ENCODE peak calls at places on chromosomes 16 and 17, in ten cellular contexts. S is AG04450, F is brain microvascular endothelial cell, X is mesothelial cell of epicardium, M is IMR-90, D is dorsolateral prefrontal cortex, U is Peyer's patch, W is lung, J is psoas muscle, V is stomach. I is an unnamed sample.
A peak's percentile ranks its signal among the peaks of the same experiment; 100 is the strongest.

GRCh38 chr16:29811896-29812665 is at the start of gene PRRT2:
- DNase-seq in S (no peak), F (no peak), X (peak; percentile 76), M (peak; percentile 43), D (peak; percentile 87), U (peak; percentile 51), W (no peak), J (peak; percentile 68), V (no peak), I (no peak)

GRCh38 chr16:56201030-56201429 is 9.7 kb downstream of the GNAO1 start:
- DNase-seq in S (no peak), F (no peak), X (no peak), M (no peak), D (no peak), U (no peak), W (no peak), J (no peak), V (no peak), I (no peak)

GRCh38 chr17:28725166-28725659 is 820 bp downstream of the TLCD1 start:
- DNase-seq in S (no peak), F (peak; percentile 47), X (no peak), M (peak; percentile 65), D (no peak), U (no peak), W (no peak), J (no peak), V (no peak), I (peak; percentile 70)

GRCh38 chr17:28472871-28473497 is 460 bp upstream of the SLC13A2 start:
- DNase-seq in S (no peak), F (no peak), X (no peak), M (no peak), D (no peak), U (no peak), W (no peak), J (no peak), V (no peak), I (no peak)

GRCh38 chr16:25035494-25036405 is 20.6 kb upstream of the ARHGAP17 start:
- DNase-seq in S (no peak), F (peak; percentile 68), X (no peak), M (peak; percentile 47), D (no peak), U (no peak), W (no peak), J (no peak), V (no peak), I (peak; percentile 55)

GRCh38 chr17:32912218-32912897 is 15.6 kb upstream of the TMEM98 start:
- DNase-seq in S (peak; percentile 44), F (peak; percentile 73), X (no peak), M (peak; percentile 76), D (no peak), U (peak; percentile 21), W (peak; percentile 87), J (peak; percentile 48), V (peak; percentile 84), I (peak; percentile 74)

GRCh38 chr17:39139137-39139516 is 12.3 kb downstream of the PLXDC1 start:
- DNase-seq in S (peak; percentile 68), F (peak; percentile 87), X (no peak), M (peak; percentile 92), D (no peak), U (no peak), W (no peak), J (no peak), V (no peak), I (peak; percentile 94)

GRCh38 chr16:51431517-51432241 is 280.6 kb upstream of the SALL1 start:
- DNase-seq in S (peak; percentile 96), F (peak; percentile 93), X (no peak), M (peak; percentile 99), D (peak; percentile 33), U (no peak), W (no peak), J (no peak), V (no peak), I (peak; percentile 99)

GRCh38 chr17:55219484-55219883 is 45.3 kb upstream of the HLF start:
- DNase-seq in S (no peak), F (no peak), X (no peak), M (no peak), D (no peak), U (no peak), W (no peak), J (no peak), V (no peak), I (no peak)

GRCh38 chr17:19003966-19004600 is 481 bp downstream of the FAM83G start:
- DNase-seq in S (no peak), F (no peak), X (peak; percentile 70), M (peak; percentile 36), D (peak; percentile 6), U (peak; percentile 39), W (no peak), J (no peak), V (peak; percentile 59), I (peak; percentile 35)

GRCh38 chr17:64017381-64017980 is 3.0 kb downstream of the ICAM2 start:
- DNase-seq in S (no peak), F (no peak), X (no peak), M (no peak), D (no peak), U (no peak), W (no peak), J (no peak), V (no peak), I (no peak)
- TF ChIP-seq CTCF in S (peak; percentile 31), F (no peak), X (peak; percentile 74), M (peak; percentile 15), D (no peak), U (peak; percentile 35), W (no peak), J (peak; percentile 17), V (no peak), I (peak; percentile 72)

DNA sequence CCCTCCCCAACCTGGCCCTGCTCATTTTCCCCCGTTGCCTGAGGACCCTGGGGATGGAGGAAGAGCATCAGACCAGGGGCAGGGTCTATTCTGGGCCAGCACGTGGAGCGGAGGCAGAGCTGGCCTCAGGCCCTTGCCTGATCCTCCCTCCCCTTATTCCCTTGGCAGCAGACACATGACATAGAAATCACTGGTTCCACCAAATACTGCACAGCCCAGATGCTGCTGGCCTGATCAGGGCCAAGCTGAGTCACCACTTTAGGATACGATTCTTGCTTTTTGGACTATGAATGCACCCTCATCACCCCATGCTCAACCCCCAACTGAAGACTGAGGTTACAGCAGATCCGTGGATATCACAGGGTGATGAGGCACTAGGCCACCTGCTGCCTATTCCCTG is 15.8 kb upstream of the AGRP start:
- DNase-seq in S (no peak), F (no peak), X (no peak), M (peak; percentile 19), D (no peak), U (no peak), W (no peak), J (peak; percentile 46), V (no peak), I (no peak)
- TF ChIP-seq CTCF in S (no peak), F (no peak), X (no peak), M (no peak), D (no peak), U (no peak), W (no peak), J (no peak), V (no peak), I (no peak)

GRCh38 chr17:72349011-72349410 is 228.2 kb downstream of the SOX9 start:
- DNase-seq in S (no peak), F (no peak), X (no peak), M (no peak), D (no peak), U (no peak), W (no peak), J (no peak), V (no peak), I (no peak)

GRCh38 chr17:72353502-72353901 is 232.7 kb downstream of the SOX9 start:
- DNase-seq in S (no peak), F (no peak), X (no peak), M (no peak), D (no peak), U (no peak), W (no peak), J (no peak), V (no peak), I (no peak)

GRCh38 chr17:72349508-72350472 is 229.0 kb downstream of the SOX9 start:
- DNase-seq in S (no peak), F (no peak), X (no peak), M (no peak), D (no peak), U (no peak), W (no peak), J (no peak), V (no peak), I (no peak)

GRCh38 chr17:72351365-72351764 is 230.5 kb downstream of the SOX9 start:
- DNase-seq in S (no peak), F (no peak), X (no peak), M (no peak), D (no peak), U (no peak), W (no peak), J (no peak), V (no peak), I (no peak)

DNA sequence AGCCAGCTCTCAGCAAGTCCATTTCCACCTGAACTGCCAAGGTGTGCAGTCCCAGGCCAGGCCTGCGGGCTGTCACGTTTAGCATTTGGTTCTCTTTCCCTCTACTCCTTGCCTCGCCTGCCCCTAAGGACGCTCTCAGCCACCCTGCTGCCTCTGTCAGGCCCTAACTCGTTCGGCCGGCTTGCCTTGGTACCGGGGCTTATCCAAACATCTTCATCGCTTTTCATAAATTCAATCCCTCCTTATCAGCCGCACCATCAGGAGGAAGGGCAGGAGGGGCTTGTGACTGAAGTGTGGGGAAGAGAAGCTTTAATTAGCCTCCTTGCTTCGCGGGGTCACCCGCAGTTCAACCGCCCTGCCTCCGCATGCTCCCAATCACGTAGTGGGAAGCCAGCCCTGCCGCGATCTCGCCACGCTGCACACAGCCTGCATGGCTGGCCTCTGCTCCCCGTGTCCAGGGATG is 231.1 kb downstream of the SOX9 start:
- DNase-seq in S (no peak), F (no peak), X (no peak), M (no peak), D (no peak), U (no peak), W (no peak), J (no peak), V (no peak), I (no peak)
- TF ChIP-seq CTCF in S (no peak), F (no peak), X (no peak), M (no peak), D (no peak), U (no peak), W (no peak), J (no peak), V (no peak), I (no peak)

DNA sequence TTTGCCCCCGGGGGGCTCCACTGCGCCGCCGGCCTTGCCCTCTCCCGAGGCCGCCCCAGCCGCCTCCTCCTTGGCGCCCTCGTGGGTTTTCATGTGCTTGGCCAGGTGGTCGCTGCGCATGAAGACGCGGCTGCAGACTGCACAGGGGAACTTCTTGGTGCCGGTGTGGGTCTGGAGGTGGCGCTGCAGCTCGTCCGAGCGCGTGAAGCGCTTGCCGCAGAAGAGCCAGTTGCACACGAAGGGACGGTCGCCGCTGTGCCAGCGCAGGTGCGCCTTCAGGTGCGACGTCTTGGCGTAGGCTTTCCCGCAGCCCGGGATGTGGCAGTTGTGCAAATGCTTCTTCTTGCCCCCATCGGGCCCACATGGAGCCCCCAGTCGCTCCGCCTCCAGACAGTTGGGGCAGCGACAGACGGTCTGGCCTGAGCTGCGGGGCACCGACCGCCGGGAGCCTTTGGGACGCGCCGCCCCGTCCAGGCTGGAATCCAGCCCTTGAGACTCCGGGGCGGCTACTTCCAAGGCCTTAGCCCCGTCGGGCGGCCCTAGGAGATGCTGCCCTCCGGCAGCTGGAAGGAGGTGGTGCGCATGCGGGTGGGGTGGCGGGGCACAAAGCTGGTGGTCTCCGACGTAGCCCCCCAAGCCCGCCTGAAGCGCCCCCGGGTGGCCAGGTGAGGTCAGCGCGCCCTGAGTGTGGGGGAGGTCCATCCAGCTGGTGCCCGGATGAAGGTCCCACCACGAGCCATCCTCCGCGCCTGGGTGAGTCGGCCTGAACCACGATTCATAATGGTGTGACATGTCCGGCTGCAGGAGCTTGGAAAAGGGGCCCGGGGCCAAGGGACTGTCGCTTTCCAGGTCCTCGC is 3.4 kb downstream of the SP6 start:
- DNase-seq in S (no peak), F (no peak), X (no peak), M (no peak), D (no peak), U (no peak), W (no peak), J (no peak), V (no peak), I (no peak)
- TF ChIP-seq CTCF in S (peak; percentile 32), F (peak; percentile 60), X (peak; percentile 30), M (peak; percentile 38), D (no peak), U (no peak), W (no peak), J (peak; percentile 20), V (no peak), I (peak; percentile 35)